ENCODE peak calls at places on chromosomes 1 and 21, in nine cellular contexts. R is HT-29; L is C1 segment of cervical spinal cord; F is stimulated activated CD4-positive, alpha-beta T cell treated with anti-CD3 and anti-CD28 coated beads, Interleukin-4, amount 100 ng/mL, for 48 hours; M is D341Med; S is iPS-NIHi11; K is cardiac muscle cell; P is sigmoid colon; I is kidney tubule cell. X is an unnamed sample.

GRCh38 chr1:16048573-16049189 is 5.1 kb downstream of the CLCNKB start:
- DNase-seq in R (peak; percentile 27), L (no peak), F (peak; percentile 33), M (no peak), S (peak; percentile 77), K (peak; percentile 98), P (peak; percentile 76), I (peak; percentile 32), X (no peak)

GRCh38 chr1:201264072-201264471 is 19.2 kb upstream of the PKP1 start:
- DNase-seq in R (no peak), L (no peak), F (no peak), M (no peak), S (no peak), K (no peak), P (peak; percentile 34), I (no peak), X (no peak)

GRCh38 chr1:40386311-40386778 is 12.8 kb downstream of the SMAP2 start:
- DNase-seq in R (no peak), L (no peak), F (no peak), M (no peak), S (no peak), K (no peak), P (no peak), I (no peak), X (no peak)

GRCh38 chr1:30642391-30643120 is 80.8 kb downstream of the MATN1 start:
- DNase-seq in R (no peak), L (no peak), F (no peak), M (no peak), S (no peak), K (no peak), P (peak; percentile 55), I (no peak), X (no peak)

GRCh38 chr1:143619851-143620250 is 351.9 kb downstream of the FAM72C start:
- DNase-seq in R (no peak), L (no peak), F (no peak), M (no peak), S (no peak), K (no peak), P (no peak), I (no peak), X (no peak)

GRCh38 chr21:32459972-32460371 is 47.5 kb downstream of the EVA1C start:
- DNase-seq in R (no peak), L (no peak), F (no peak), M (no peak), S (no peak), K (no peak), P (no peak), I (no peak), X (no peak)

GRCh38 chr1:214493126-214493796 is 58.1 kb downstream of the PTPN14 start:
- DNase-seq in R (no peak), L (no peak), F (no peak), M (no peak), S (no peak), K (no peak), P (no peak), I (no peak), X (no peak)

GRCh38 chr1:201921952-201922558 is 24.3 kb downstream of the LMOD1 start:
- DNase-seq in R (no peak), L (no peak), F (no peak), M (no peak), S (no peak), K (no peak), P (no peak), I (no peak), X (no peak)

GRCh38 chr1:151472852-151473731 is 13.8 kb upstream of the POGZ start:
- DNase-seq in R (peak; percentile 65), L (no peak), F (peak; percentile 5), M (no peak), S (peak; percentile 59), K (peak; percentile 45), P (peak; percentile 75), I (peak; percentile 41), X (peak; percentile 53)

GRCh38 chr1:210239295-210240155 is 6.9 kb downstream of the SERTAD4 start:
- DNase-seq in R (no peak), L (no peak), F (no peak), M (peak; percentile 57), S (no peak), K (peak; percentile 50), P (peak; percentile 79), I (peak; percentile 85), X (peak; percentile 70)

GRCh38 chr21:15620892-15621291 is 108.9 kb upstream of the USP25 start:
- DNase-seq in R (no peak), L (no peak), F (no peak), M (no peak), S (no peak), K (no peak), P (no peak), I (no peak), X (no peak)

GRCh38 chr1:183942933-183943693 is 94.4 kb downstream of the COLGALT2 start:
- DNase-seq in R (peak; percentile 22), L (no peak), F (no peak), M (no peak), S (peak; percentile 56), K (peak; percentile 12), P (peak; percentile 74), I (peak; percentile 78), X (peak; percentile 15)

GRCh38 chr1:81142099-81142776 is 658.5 kb upstream of the ADGRL2 start:
- DNase-seq in R (no peak), L (no peak), F (no peak), M (no peak), S (no peak), K (no peak), P (no peak), I (peak; percentile 50), X (no peak)

GRCh38 chr1:11800391-11800755 is 5.4 kb downstream of the MTHFR start:
- DNase-seq in R (no peak), L (no peak), F (no peak), M (no peak), S (no peak), K (no peak), P (no peak), I (no peak), X (no peak)

GRCh38 chr1:177008653-177009052 is 155.9 kb downstream of the ASTN1 start:
- DNase-seq in R (no peak), L (no peak), F (no peak), M (no peak), S (no peak), K (no peak), P (no peak), I (no peak), X (no peak)

GRCh38 chr21:44943005-44943685 is 3.3 kb downstream of the SLX9 start:
- DNase-seq in R (no peak), L (no peak), F (no peak), M (no peak), S (no peak), K (no peak), P (peak; percentile 52), I (no peak), X (no peak)

GRCh38 chr21:46099476-46099875 is 1.6 kb downstream of the COL6A2 start:
- DNase-seq in R (no peak), L (no peak), F (no peak), M (peak; percentile 50), S (peak; percentile 46), K (no peak), P (peak; percentile 85), I (no peak), X (peak; percentile 75)

GRCh38 chr1:184810735-184811316 is 56.2 kb upstream of the EDEM3 start:
- DNase-seq in R (no peak), L (no peak), F (no peak), M (no peak), S (no peak), K (no peak), P (peak; percentile 77), I (no peak), X (no peak)

GRCh38 chr1:41454406-41454805 is 30.1 kb downstream of the EDN2 start:
- DNase-seq in R (peak; percentile 31), L (no peak), F (no peak), M (no peak), S (no peak), K (no peak), P (no peak), I (no peak), X (peak; percentile 46)

GRCh38 chr1:30665216-30665615 is 58.2 kb downstream of the MATN1 start:
- DNase-seq in R (no peak), L (no peak), F (no peak), M (no peak), S (no peak), K (no peak), P (no peak), I (no peak), X (no peak)

GRCh38 chr1:162649606-162650005 is 17.3 kb downstream of the DDR2 start:
- DNase-seq in R (no peak), L (no peak), F (no peak), M (no peak), S (no peak), K (no peak), P (no peak), I (no peak), X (no peak)

GRCh38 chr1:79617777-79618176 is 611.2 kb upstream of the ADGRL4 start:
- DNase-seq in R (peak; percentile 16), L (no peak), F (no peak), M (no peak), S (peak; percentile 5), K (no peak), P (no peak), I (no peak), X (no peak)

GRCh38 chr1:51535006-51535592 is 16.0 kb upstream of the EPS15 start:
- DNase-seq in R (peak; percentile 74), L (no peak), F (no peak), M (peak; percentile 59), S (peak; percentile 72), K (peak; percentile 35), P (peak; percentile 65), I (peak; percentile 46), X (peak; percentile 37)

GRCh38 chr1:147084273-147085096 is 87.8 kb downstream of the PRKAB2 start:
- DNase-seq in R (peak; percentile 88), L (no peak), F (peak; percentile 78), M (peak; percentile 88), S (peak; percentile 72), K (peak; percentile 81), P (peak; percentile 76), I (peak; percentile 97), X (peak; percentile 89)

GRCh38 chr1:1915911-1916835 is 1.1 kb downstream of the CALML6 start:
- DNase-seq in R (no peak), L (no peak), F (no peak), M (no peak), S (no peak), K (no peak), P (peak; percentile 53), I (no peak), X (no peak)

GRCh38 chr1:157119008-157119407 is 19.2 kb downstream of the ETV3 start:
- DNase-seq in R (no peak), L (no peak), F (no peak), M (no peak), S (no peak), K (no peak), P (no peak), I (no peak), X (no peak)

GRCh38 chr1:184379111-184379752 is 7.6 kb upstream of the C1orf21 start:
- DNase-seq in R (peak; percentile 64), L (no peak), F (no peak), M (no peak), S (peak; percentile 33), K (peak; percentile 10), P (no peak), I (no peak), X (peak; percentile 13)

GRCh38 chr1:228332797-228333738 is 73.6 kb downstream of the TRIM11 start:
- DNase-seq in R (no peak), L (no peak), F (no peak), M (no peak), S (no peak), K (no peak), P (peak; percentile 53), I (no peak), X (no peak)

GRCh38 chr1:151837841-151838490 is 1.7 kb downstream of the C2CD4D start:
- DNase-seq in R (no peak), L (no peak), F (no peak), M (peak; percentile 78), S (peak; percentile 59), K (peak; percentile 34), P (no peak), I (peak; percentile 27), X (no peak)

GRCh38 chr21:45818276-45818903 is 163.2 kb upstream of the COL6A1 start:
- DNase-seq in R (no peak), L (no peak), F (no peak), M (peak; percentile 14), S (no peak), K (no peak), P (peak; percentile 55), I (peak; percentile 58), X (peak; percentile 65)

GRCh38 chr1:48793863-48794262 is 17.2 kb upstream of the BEND5 start:
- DNase-seq in R (no peak), L (no peak), F (no peak), M (no peak), S (no peak), K (no peak), P (no peak), I (no peak), X (no peak)

X was measured in SW480.